ENCODE peak calls at places on chromosome 9, in eight cellular contexts. X, N, D, B, L, O, H and K are unnamed samples.

GRCh38 chr9:134546231-134546731 is 95.3 kb upstream of the COL5A1 start:
- DNase-seq in X (no peak), N (no peak), D (no peak), B (peak; percentile 46), L (no peak), O (peak; percentile 60), H (no peak), K (no peak)

GRCh38 chr9:109923371-109923770 is 143.4 kb downstream of the PALM2AKAP2 start:
- DNase-seq in X (no peak), N (no peak), D (no peak), B (peak; percentile 35), L (peak; percentile 40), O (no peak), H (no peak), K (no peak)

GRCh38 chr9:88497224-88497623 is 37.8 kb upstream of the NXNL2 start:
- DNase-seq in X (no peak), N (no peak), D (no peak), B (no peak), L (no peak), O (peak; percentile 26), H (no peak), K (no peak)

GRCh38 chr9:131656356-131657030 is 83.4 kb downstream of the RAPGEF1 start:
- DNase-seq in X (peak; percentile 76), N (peak; percentile 93), D (no peak), B (no peak), L (no peak), O (peak; percentile 89), H (peak; percentile 79), K (no peak)

GRCh38 chr9:35732185-35733108 is at the start of the genes CREB3 and TLN1:
- DNase-seq in X (peak; percentile 96), N (peak; percentile 99), D (peak; percentile 98), B (peak; percentile 99), L (peak; percentile 96), O (peak; percentile 99), H (peak; percentile 97), K (peak; percentile 94)

GRCh38 chr9:16571127-16571848 is 299.2 kb downstream of the BNC2 start:
- DNase-seq in X (no peak), N (no peak), D (no peak), B (peak; percentile 67), L (peak; percentile 5), O (no peak), H (no peak), K (no peak)

GRCh38 chr9:68710082-68710481 is 5.0 kb downstream of the PIP5K1B start:
- DNase-seq in X (no peak), N (no peak), D (no peak), B (no peak), L (no peak), O (no peak), H (no peak), K (no peak)

GRCh38 chr9:97848582-97849237 is 4.3 kb upstream of the FOXE1 start:
- DNase-seq in X (no peak), N (peak; percentile 80), D (no peak), B (no peak), L (no peak), O (peak; percentile 78), H (no peak), K (no peak)

GRCh38 chr9:101977614-101978210 is 239.3 kb upstream of the GRIN3A start:
- DNase-seq in X (peak; percentile 2), N (no peak), D (no peak), B (peak; percentile 23), L (peak; percentile 23), O (no peak), H (no peak), K (no peak)

GRCh38 chr9:96460470-96460869 is 10.5 kb downstream of the HABP4 start:
- DNase-seq in X (no peak), N (no peak), D (no peak), B (no peak), L (no peak), O (no peak), H (no peak), K (no peak)

GRCh38 chr9:75490326-75490725 is 400.1 kb upstream of the PCSK5 start:
- DNase-seq in X (no peak), N (no peak), D (no peak), B (no peak), L (no peak), O (no peak), H (no peak), K (no peak)

GRCh38 chr9:110058304-110058953 is 149.5 kb downstream of the C9orf152 start:
- DNase-seq in X (peak; percentile 48), N (no peak), D (no peak), B (peak; percentile 70), L (peak; percentile 79), O (no peak), H (no peak), K (no peak)

GRCh38 chr9:136545065-136545965 is 533 bp downstream of the NOTCH1 start:
- DNase-seq in X (peak; percentile 62), N (no peak), D (no peak), B (no peak), L (no peak), O (no peak), H (peak; percentile 54), K (no peak)

GRCh38 chr9:4887556-4887955 is 94.8 kb downstream of the RCL1 start:
- DNase-seq in X (no peak), N (peak; percentile 57), D (no peak), B (peak; percentile 81), L (no peak), O (peak; percentile 70), H (no peak), K (no peak)

GRCh38 chr9:124457887-124458431 is 7.7 kb downstream of the ADGRD2 start:
- DNase-seq in X (no peak), N (no peak), D (no peak), B (no peak), L (no peak), O (peak; percentile 42), H (no peak), K (no peak)

GRCh38 chr9:764105-764524 is 77.4 kb upstream of the DMRT1 start:
- DNase-seq in X (peak; percentile 7), N (peak; percentile 63), D (peak; percentile 15), B (peak; percentile 68), L (peak; percentile 84), O (no peak), H (peak; percentile 11), K (no peak)

GRCh38 chr9:111937781-111938426 is 41.3 kb downstream of the UGCG start:
- DNase-seq in X (peak; percentile 60), N (peak; percentile 68), D (no peak), B (peak; percentile 70), L (no peak), O (peak; percentile 67), H (peak; percentile 40), K (no peak)

GRCh38 chr9:121721770-121722169 is 70.3 kb downstream of the DAB2IP start:
- DNase-seq in X (no peak), N (no peak), D (no peak), B (peak; percentile 79), L (no peak), O (no peak), H (no peak), K (no peak)

GRCh38 chr9:87569008-87569908 is 71.6 kb downstream of the DAPK1 start:
- DNase-seq in X (no peak), N (no peak), D (no peak), B (peak; percentile 74), L (no peak), O (no peak), H (no peak), K (no peak)

GRCh38 chr9:96514825-96515218 is 64.9 kb downstream of the HABP4 start:
- DNase-seq in X (no peak), N (no peak), D (no peak), B (no peak), L (no peak), O (no peak), H (no peak), K (no peak)

GRCh38 chr9:75429531-75430454 is 341.5 kb downstream of the OSTF1 start:
- DNase-seq in X (no peak), N (no peak), D (no peak), B (no peak), L (no peak), O (no peak), H (no peak), K (no peak)

GRCh38 chr9:89410709-89411111 is 87.2 kb downstream of the SEMA4D start:
- DNase-seq in X (no peak), N (no peak), D (no peak), B (no peak), L (peak; percentile 22), O (no peak), H (no peak), K (no peak)

GRCh38 chr9:136626066-136626725 is 36.5 kb upstream of the EGFL7 start:
- DNase-seq in X (no peak), N (no peak), D (no peak), B (no peak), L (no peak), O (no peak), H (no peak), K (no peak)

GRCh38 chr9:100287186-100287585 is 65.6 kb downstream of the TEX10 start:
- DNase-seq in X (no peak), N (no peak), D (no peak), B (no peak), L (no peak), O (no peak), H (no peak), K (no peak)
- H3K27ac ChIP-seq in X (no peak overlapping the region), N (no peak overlapping the region), D (no peak overlapping the region), B (no peak overlapping the region), L (no peak overlapping the region), O (no peak overlapping the region), H (no peak overlapping the region), K (no peak overlapping the region)

DNA sequence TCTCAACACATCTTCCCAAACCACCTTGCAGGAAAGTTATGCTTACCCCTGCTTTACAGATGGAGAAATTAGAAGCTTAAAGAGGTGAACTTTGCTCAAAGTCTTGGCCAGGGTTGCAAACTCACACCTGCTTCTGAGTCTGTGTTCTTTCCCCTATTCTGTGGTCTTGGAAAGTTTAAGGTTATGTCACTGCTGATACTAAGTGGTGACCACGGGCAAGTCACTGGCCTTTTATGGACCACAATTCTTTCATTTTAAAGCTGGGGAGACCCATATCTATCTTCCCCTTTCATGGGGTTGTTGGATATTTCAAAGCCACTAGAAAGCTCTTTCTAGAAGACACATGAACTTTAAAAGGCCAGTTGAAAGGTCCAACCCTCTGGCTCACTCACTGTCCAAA is 95.4 kb upstream of the KLF4 start:
- DNase-seq in X (no peak), N (no peak), D (no peak), B (no peak), L (no peak), O (no peak), H (no peak), K (no peak)
- H3K27ac ChIP-seq in X (no peak overlapping the region), N (no peak overlapping the region), D (no peak overlapping the region), B (no peak overlapping the region), L (no peak overlapping the region), O (no peak overlapping the region), H (no peak overlapping the region), K (no peak overlapping the region)

GRCh38 chr9:127852829-127853228 is 1.6 kb downstream of the ENG start:
- DNase-seq in X (no peak), N (no peak), D (no peak), B (no peak), L (no peak), O (no peak), H (no peak), K (no peak)
- H3K27ac ChIP-seq in X (no peak overlapping the region), N (peak overlapping the region; percentile 88), D (no peak overlapping the region), B (peak overlapping the region; percentile 63), L (no peak overlapping the region), O (peak overlapping the region; percentile 88), H (no peak overlapping the region), K (no peak overlapping the region)

DNA sequence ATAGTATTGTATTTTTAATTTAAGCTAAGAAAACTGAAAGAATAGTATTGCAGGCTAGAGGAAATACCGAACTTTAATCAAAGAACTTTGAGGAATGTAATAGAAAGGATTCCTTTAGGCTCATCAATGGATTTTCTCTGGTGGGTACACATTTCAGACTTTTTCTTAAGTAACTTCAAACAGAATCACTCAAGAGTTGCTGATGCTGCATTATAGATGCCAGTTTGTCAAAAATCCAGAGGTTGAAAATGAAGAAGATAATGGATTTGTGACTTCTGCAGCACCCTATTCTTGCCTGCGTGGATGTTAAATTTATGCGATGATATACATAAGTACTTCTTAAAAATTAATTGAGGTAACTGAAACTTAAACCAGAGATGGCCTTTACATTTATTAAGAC is 347 bp downstream of the OGN start:
- DNase-seq in X (no peak), N (no peak), D (no peak), B (peak; percentile 21), L (no peak), O (no peak), H (no peak), K (no peak)
- H3K27ac ChIP-seq in X (no peak overlapping the region), N (no peak overlapping the region), D (no peak overlapping the region), B (no peak overlapping the region), L (no peak overlapping the region), O (no peak overlapping the region), H (no peak overlapping the region), K (no peak overlapping the region)